ENCODE peak calls at places on chromosomes 3 and 15, in six cellular contexts. D is epithelial cell of esophagus, O is PC-3, Y is esophagus muscularis mucosa, I is AG04449, W is bronchial epithelial cell. V is an unnamed sample.

GRCh38 chr3:55790596-55791350 is 303.7 kb upstream of the WNT5A start:
- DNase-seq in D (no peak), O (peak), Y (peak), I (no peak), W (no peak), V (no peak)

GRCh38 chr3:115912372-115912771 is 289.1 kb downstream of the GAP43 start:
- DNase-seq in D (no peak), O (no peak), Y (no peak), I (no peak), W (no peak), V (no peak)

GRCh38 chr3:181716916-181717315 is 5.2 kb downstream of the SOX2 start:
- DNase-seq in D (peak), O (no peak), Y (no peak), I (no peak), W (peak), V (no peak)

GRCh38 chr3:133868166-133868565 is 27.5 kb downstream of the RAB6B start:
- DNase-seq in D (no peak), O (no peak), Y (no peak), I (no peak), W (no peak), V (no peak)

GRCh38 chr3:32109256-32109655 is 2.8 kb downstream of the GPD1L start:
- DNase-seq in D (no peak), O (peak), Y (peak), I (no peak), W (no peak), V (peak)

GRCh38 chr15:61879219-61879618 is 181.0 kb downstream of the VPS13C start:
- DNase-seq in D (peak), O (peak), Y (no peak), I (no peak), W (peak), V (no peak)

GRCh38 chr3:113557374-113557773 is 25.0 kb downstream of the SIDT1 start:
- DNase-seq in D (peak), O (peak), Y (no peak), I (no peak), W (peak), V (peak)

GRCh38 chr15:98745650-98746374 is 97.5 kb downstream of the IGF1R start:
- DNase-seq in D (peak), O (no peak), Y (no peak), I (peak), W (peak), V (no peak)

GRCh38 chr15:74036271-74037170 is 42.0 kb downstream of the PML start:
- DNase-seq in D (peak), O (peak), Y (no peak), I (no peak), W (peak), V (peak)

GRCh38 chr3:8147726-8148125 is 353.9 kb upstream of the LMCD1 start:
- DNase-seq in D (no peak), O (no peak), Y (no peak), I (no peak), W (no peak), V (no peak)

GRCh38 chr3:179037361-179037760 is 34.2 kb downstream of the ZMAT3 start:
- DNase-seq in D (peak), O (no peak), Y (no peak), I (peak), W (peak), V (no peak)

GRCh38 chr3:193240850-193241706 is at the start of gene PLAAT1:
- DNase-seq in D (peak), O (no peak), Y (no peak), I (no peak), W (peak), V (peak)

GRCh38 chr3:50302095-50303037 is 1.0 kb downstream of the HYAL1 start:
- DNase-seq in D (no peak), O (no peak), Y (no peak), I (no peak), W (no peak), V (no peak)

GRCh38 chr3:161108840-161109239 is 3.7 kb upstream of the B3GALNT1 start:
- DNase-seq in D (peak), O (peak), Y (no peak), I (no peak), W (peak), V (no peak)

GRCh38 chr3:140378571-140379340 is 299.1 kb upstream of the TRIM42 start:
- DNase-seq in D (peak), O (no peak), Y (peak), I (no peak), W (peak), V (no peak)

GRCh38 chr3:122942937-122943827 is 84.4 kb downstream of the SEMA5B start:
- DNase-seq in D (peak), O (peak), Y (no peak), I (no peak), W (peak), V (peak)

GRCh38 chr15:101481381-101481705 is 8.2 kb downstream of the PCSK6 start:
- DNase-seq in D (no peak), O (no peak), Y (no peak), I (no peak), W (no peak), V (no peak)

GRCh38 chr3:42980209-42980608 is 1.1 kb downstream of the GASK1A start:
- DNase-seq in D (no peak), O (no peak), Y (no peak), I (no peak), W (no peak), V (no peak)

GRCh38 chr3:134445095-134445494 is 40.7 kb downstream of the ANAPC13 start:
- DNase-seq in D (no peak), O (no peak), Y (no peak), I (no peak), W (no peak), V (no peak)

GRCh38 chr3:194577985-194578905 is 55.0 kb downstream of the TMEM44 start:
- DNase-seq in D (peak), O (peak), Y (no peak), I (peak), W (peak), V (peak)

GRCh38 chr3:25820372-25820771 is 30.5 kb downstream of the OXSM start:
- DNase-seq in D (peak), O (peak), Y (no peak), I (peak), W (peak), V (no peak)

GRCh38 chr3:192237992-192238608 is 489.2 kb downstream of the FGF12 start:
- DNase-seq in D (no peak), O (no peak), Y (no peak), I (no peak), W (no peak), V (peak)

GRCh38 chr3:49872801-49873281 is 3.1 kb upstream of the CAMKV start:
- DNase-seq in D (no peak), O (no peak), Y (no peak), I (no peak), W (no peak), V (peak)

GRCh38 chr15:93180656-93181055 is 91.6 kb upstream of the RGMA start:
- DNase-seq in D (no peak), O (no peak), Y (no peak), I (no peak), W (no peak), V (no peak)

GRCh38 chr3:61561374-61562041 is at the start of gene PTPRG:
- DNase-seq in D (peak), O (peak), Y (peak), I (peak), W (peak), V (peak)

GRCh38 chr3:171526869-171527268 is 66.7 kb upstream of the TNIK start:
- DNase-seq in D (no peak), O (no peak), Y (no peak), I (peak), W (no peak), V (no peak)

GRCh38 chr3:115692887-115693524 is 69.7 kb downstream of the GAP43 start:
- DNase-seq in D (peak), O (peak), Y (peak), I (no peak), W (peak), V (peak)

GRCh38 chr3:14162178-14162577 is 16.2 kb downstream of the XPC start:
- DNase-seq in D (no peak), O (no peak), Y (no peak), I (no peak), W (no peak), V (no peak)

GRCh38 chr3:24498796-24499195 is 4.1 kb upstream of the THRB start:
- DNase-seq in D (no peak), O (no peak), Y (no peak), I (no peak), W (no peak), V (no peak)

GRCh38 chr3:45760878-45761711 is 35.2 kb downstream of the SLC6A20 start:
- DNase-seq in D (peak), O (peak), Y (no peak), I (peak), W (peak), V (peak)
- TF ChIP-seq CTCF in D (peak), O (peak), Y (peak), I (peak), W (peak), V (peak)

GRCh38 chr3:128727996-128728395 is 2.0 kb downstream of the RAB7A start:
- DNase-seq in D (peak), O (peak), Y (no peak), I (no peak), W (peak), V (no peak)
- H3K4me3 ChIP-seq in D (peak), O (peak), Y (peak), I (peak), W (peak), V (no peak)

DNA sequence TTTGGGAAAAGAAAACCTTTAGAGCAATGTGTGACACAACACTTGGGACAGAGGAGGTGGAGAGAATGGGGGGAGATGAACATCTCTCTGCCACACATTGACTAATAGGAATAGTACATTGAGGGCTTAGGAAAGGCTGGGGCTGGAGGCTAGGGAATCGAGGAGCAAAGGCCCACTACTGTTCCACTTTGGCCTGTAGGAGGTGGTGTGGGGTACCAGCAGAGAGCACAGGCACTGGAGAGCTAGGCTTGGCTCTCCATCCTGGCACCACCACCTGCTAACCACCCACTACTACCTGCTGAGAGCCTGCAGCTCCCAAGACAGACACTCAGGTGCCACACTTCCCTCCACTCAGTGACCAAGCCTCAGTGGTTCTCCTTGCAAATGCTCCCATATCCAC is 19.4 kb downstream of the CCDC32 start:
- DNase-seq in D (no peak), O (no peak), Y (no peak), I (no peak), W (no peak), V (no peak)
- TF ChIP-seq CTCF in D (no peak), O (peak), Y (no peak), I (no peak), W (no peak), V (no peak)

GRCh38 chr15:89496155-89497098 is at the start of gene RHCG:
- DNase-seq in D (peak), O (no peak), Y (no peak), I (no peak), W (peak), V (peak)
- H3K4me3 ChIP-seq in D (peak), O (no peak), Y (peak), I (peak), W (peak), V (peak)

DNA sequence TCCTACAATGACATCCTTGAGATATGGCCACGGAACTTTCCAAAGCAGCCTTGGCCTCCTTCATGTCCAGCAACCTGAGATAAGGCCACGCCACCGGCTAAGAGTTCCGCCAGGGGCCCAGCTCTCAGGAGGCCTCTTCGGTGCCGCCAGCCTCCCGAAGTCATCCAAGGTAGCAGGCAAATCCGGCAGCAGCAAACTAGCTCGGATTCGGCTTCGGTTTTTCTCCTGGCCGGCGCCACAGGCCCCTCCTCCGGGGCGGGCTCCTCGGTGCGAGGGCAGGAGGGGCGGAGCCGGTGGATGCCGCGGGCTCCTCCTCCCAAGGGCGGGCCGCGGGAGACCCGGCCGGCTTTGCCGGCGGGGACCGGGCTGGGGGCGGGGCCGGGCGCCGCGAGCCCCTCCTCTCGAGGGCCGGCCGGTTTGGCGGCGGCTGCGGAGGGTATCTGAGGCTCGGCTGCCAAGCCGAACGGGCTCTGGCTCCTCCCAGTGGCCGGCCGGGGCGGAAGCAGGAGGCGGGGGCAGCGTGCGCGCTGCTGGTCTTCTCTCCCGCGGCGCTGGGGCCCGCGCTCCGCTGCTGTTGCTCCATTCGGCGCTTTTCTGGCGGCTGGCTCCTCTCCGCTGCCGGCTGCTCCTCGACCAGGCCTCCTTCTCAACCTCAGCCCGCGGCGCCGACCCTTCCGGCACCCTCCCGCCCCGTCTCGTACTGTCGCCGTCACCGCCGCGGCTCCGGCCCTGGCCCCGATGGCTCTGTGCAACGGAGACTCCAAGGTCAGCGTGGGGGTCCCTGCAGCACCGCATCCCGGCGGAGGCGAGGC is at the start of gene GMPS:
- DNase-seq in D (peak), O (peak), Y (peak), I (peak), W (peak), V (peak)
- TF ChIP-seq CTCF in D (peak), O (peak), Y (peak), I (peak), W (peak), V (no peak)

GRCh38 chr15:80507131-80507530 is 102.9 kb downstream of the ARNT2 start:
- DNase-seq in D (no peak), O (no peak), Y (no peak), I (no peak), W (no peak), V (no peak)
- H3K4me3 ChIP-seq in D (no peak), O (no peak), Y (no peak), I (no peak), W (no peak), V (no peak)

GRCh38 chr3:196131921-196132320 is 50.0 kb upstream of the TFRC start:
- DNase-seq in D (no peak), O (no peak), Y (no peak), I (no peak), W (no peak), V (no peak)

GRCh38 chr3:196128172-196128843 is 46.4 kb upstream of the TFRC start:
- DNase-seq in D (no peak), O (no peak), Y (no peak), I (no peak), W (no peak), V (no peak)

GRCh38 chr3:196124608-196125007 is 42.7 kb upstream of the TFRC start:
- DNase-seq in D (no peak), O (no peak), Y (no peak), I (no peak), W (no peak), V (no peak)

GRCh38 chr3:196122688-196123046 is 40.8 kb upstream of the TFRC start:
- DNase-seq in D (no peak), O (no peak), Y (no peak), I (no peak), W (no peak), V (no peak)

DNA sequence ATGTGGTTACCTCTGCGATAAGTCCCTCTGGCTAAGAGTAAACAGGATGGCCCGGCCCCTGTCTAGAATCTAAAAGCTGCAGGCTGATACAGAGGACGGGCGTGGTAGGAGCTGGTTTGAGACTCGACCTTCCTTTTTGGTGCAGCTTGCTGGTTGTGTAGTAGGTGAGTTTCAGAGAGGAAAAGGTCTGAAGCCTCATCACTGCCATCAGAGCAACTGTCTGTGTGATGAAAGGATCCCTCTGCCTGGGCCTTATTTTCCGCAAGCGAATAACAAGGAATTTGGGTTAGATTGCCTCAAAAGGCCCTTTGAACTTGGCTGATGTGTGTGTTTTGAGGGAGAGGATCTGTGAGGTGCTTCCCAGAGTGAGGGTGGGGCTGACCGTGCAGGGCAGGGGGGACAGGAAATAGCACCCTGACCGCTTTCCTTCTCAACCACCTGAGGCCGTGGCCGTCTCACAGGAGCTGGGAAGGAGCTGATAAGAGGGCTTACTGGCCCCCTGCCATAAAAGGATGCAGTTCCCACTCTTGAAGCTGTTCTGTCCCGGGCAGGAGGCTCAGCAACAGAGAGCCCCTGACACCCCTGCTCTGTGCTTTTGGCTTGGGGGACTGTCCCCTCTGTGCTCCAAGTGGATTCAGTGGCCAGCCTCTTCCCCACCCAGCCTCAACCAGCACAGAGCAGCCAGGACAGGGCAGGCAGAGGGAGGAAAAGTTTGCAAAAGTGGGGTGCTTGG is 45.6 kb upstream of the TFRC start:
- DNase-seq in D (peak), O (no peak), Y (no peak), I (no peak), W (peak), V (peak)
- TF ChIP-seq CTCF in D (no peak), O (no peak), Y (no peak), I (no peak), W (no peak), V (no peak)

GRCh38 chr15:64842986-64843561 is 1.4 kb downstream of the PLEKHO2 start:
- DNase-seq in D (no peak), O (peak), Y (no peak), I (no peak), W (no peak), V (no peak)

GRCh38 chr15:64842099-64842940 is 605 bp downstream of the PLEKHO2 start:
- DNase-seq in D (peak), O (peak), Y (no peak), I (no peak), W (peak), V (no peak)

GRCh38 chr15:64845183-64845611 is 3.5 kb downstream of the PLEKHO2 start:
- DNase-seq in D (no peak), O (no peak), Y (no peak), I (no peak), W (no peak), V (no peak)

GRCh38 chr15:64844576-64845140 is 2.9 kb downstream of the PLEKHO2 start:
- DNase-seq in D (no peak), O (no peak), Y (no peak), I (no peak), W (no peak), V (no peak)

GRCh38 chr15:64843996-64844395 is 2.3 kb downstream of the PLEKHO2 start:
- DNase-seq in D (no peak), O (no peak), Y (no peak), I (no peak), W (no peak), V (no peak)
- H3K4me3 ChIP-seq in D (no peak), O (no peak), Y (peak), I (peak), W (no peak), V (no peak)

DNA sequence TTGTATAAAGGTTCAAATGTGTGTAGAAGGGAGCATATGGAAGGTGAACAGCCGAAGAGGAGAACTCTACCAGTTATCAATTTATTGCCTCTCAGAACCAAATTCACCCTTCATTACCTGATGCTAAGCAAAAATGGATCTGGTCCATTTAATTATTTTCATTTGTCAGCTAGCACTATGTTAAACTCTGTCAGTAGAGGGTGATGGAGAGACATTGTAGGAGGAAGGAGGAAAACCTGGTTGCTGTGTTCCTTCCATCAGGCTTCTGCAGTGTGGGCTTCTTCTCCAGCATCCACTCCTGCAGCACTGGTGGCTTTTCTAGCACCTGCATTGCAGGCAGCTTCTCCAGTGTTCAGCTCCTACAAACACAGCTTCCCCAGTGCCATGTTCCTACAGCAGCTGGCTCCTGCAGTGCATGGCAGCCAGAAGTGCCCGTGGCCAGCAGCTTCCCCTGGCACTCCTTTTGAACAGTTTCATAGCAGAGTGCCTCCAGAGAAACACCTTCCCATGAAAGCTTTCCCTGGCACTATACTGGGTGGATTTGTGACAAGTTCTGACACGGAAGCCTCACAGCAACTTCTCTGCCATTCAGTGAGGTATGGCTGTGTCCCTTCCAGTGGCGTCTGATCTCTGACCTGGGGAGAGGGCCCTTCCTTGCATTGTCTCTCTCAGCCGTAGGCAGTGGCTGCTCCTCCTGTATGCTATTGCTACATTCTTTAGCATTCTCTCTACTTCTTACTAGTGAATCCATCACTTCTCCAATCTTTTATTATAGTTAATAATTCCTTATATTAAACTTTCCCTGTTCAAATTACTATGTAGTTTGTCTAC is 14.6 kb upstream of the IL17RD start:
- DNase-seq in D (peak), O (peak), Y (no peak), I (no peak), W (peak), V (peak)
- TF ChIP-seq CTCF in D (peak), O (peak), Y (peak), I (peak), W (peak), V (peak)

GRCh38 chr15:72368315-72368714 is 7.5 kb downstream of the HEXA start:
- DNase-seq in D (no peak), O (no peak), Y (no peak), I (no peak), W (no peak), V (no peak)
- H3K4me3 ChIP-seq in D (no peak), O (no peak), Y (no peak), I (no peak), W (no peak), V (no peak)

V was measured in Caco-2.